ENCODE peak calls at places on chromosomes 7 and 10, in seven cellular contexts. I, H, X, F, U, D and V are unnamed samples.

GRCh38 chr10:15293862-15294835 is 76.9 kb downstream of the FAM171A1 start:
- DNase-seq in D (no peak), U (peak; percentile 21), I (peak; percentile 28), F (no peak), H (no peak), X (no peak), V (no peak)

GRCh38 chr10:12214763-12215218 is 18.8 kb downstream of the CDC123 start:
- DNase-seq in U (peak; percentile 76), H (no peak), I (peak; percentile 71), D (peak; percentile 28), F (peak; percentile 54), X (no peak), V (no peak)

GRCh38 chr7:155198901-155199845 is 98.5 kb upstream of the INSIG1 start:
- DNase-seq in I (peak; percentile 86), X (no peak), F (no peak), D (no peak), H (peak; percentile 89), U (no peak), V (peak; percentile 40)

GRCh38 chr10:67790534-67791408 is 47.2 kb downstream of the DNAJC12 start:
- DNase-seq in F (no peak), H (peak; percentile 69), I (peak; percentile 29), D (no peak), U (no peak), X (no peak), V (no peak)

GRCh38 chr7:73303546-73303945 is 5.1 kb downstream of the NSUN5 start:
- DNase-seq in D (no peak), F (no peak), H (no peak), X (no peak), U (no peak), I (no peak), V (no peak)

GRCh38 chr10:74223755-74224530 is 72.9 kb downstream of the ADK start:
- DNase-seq in H (peak; percentile 52), X (no peak), D (peak; percentile 99), F (no peak), I (peak; percentile 87), U (peak; percentile 85), V (no peak)

GRCh38 chr10:101162677-101163076 is 31.6 kb downstream of the TLX1 start:
- DNase-seq in U (no peak), X (no peak), D (no peak), H (no peak), F (no peak), I (no peak), V (no peak)

GRCh38 chr7:38840736-38841460 is 68.1 kb downstream of the VPS41 start:
- DNase-seq in D (peak; percentile 44), H (peak; percentile 58), U (peak; percentile 61), X (no peak), I (peak; percentile 77), F (no peak), V (no peak)

GRCh38 chr7:44535348-44536064 is 5.6 kb downstream of the NPC1L1 start:
- DNase-seq in U (no peak), D (no peak), F (no peak), H (no peak), I (no peak), X (no peak), V (no peak)

GRCh38 chr7:86867163-86867762 is 192.2 kb downstream of the ELAPOR2 start:
- DNase-seq in U (no peak), H (no peak), D (no peak), X (no peak), F (no peak), I (no peak), V (no peak)

GRCh38 chr7:107446988-107447387 is 22.9 kb upstream of the GPR22 start:
- DNase-seq in H (no peak), F (no peak), I (peak; percentile 63), D (peak; percentile 2), X (no peak), U (no peak), V (no peak)